ENCODE peak calls at places on chromosomes 3 and 15, in eight cellular contexts. C is nephron progenitor cell, Z is hypothalamus, R is ACHN, V is NCI-H1105 treated with DMSO at 0.1 percent for 48 hours, G is LHCN-M2, U is HepG2, K is MM.1S. M is an unnamed sample.

GRCh38 chr3:183161552-183162345 is 785 bp downstream of the LAMP3 start:
- DNase-seq in C (peak; percentile 59), Z (no peak), R (no peak), V (no peak), G (no peak), U (no peak), K (peak; percentile 71), M (no peak)

GRCh38 chr3:171453175-171453868 is 6.9 kb downstream of the TNIK start:
- DNase-seq in C (peak; percentile 62), Z (peak; percentile 23), R (no peak), V (no peak), G (no peak), U (no peak), K (no peak), M (no peak)

GRCh38 chr15:70166506-70167087 is 68.9 kb upstream of the TLE3 start:
- DNase-seq in C (no peak), Z (no peak), R (no peak), V (no peak), G (no peak), U (no peak), K (no peak), M (no peak)

GRCh38 chr3:156471431-156471830 is 83.5 kb downstream of the SSR3 start:
- DNase-seq in C (no peak), Z (no peak), R (no peak), V (peak; percentile 42), G (no peak), U (no peak), K (no peak), M (no peak)

GRCh38 chr3:156350786-156351185 is 204.1 kb downstream of the SSR3 start:
- DNase-seq in C (no peak), Z (no peak), R (no peak), V (no peak), G (no peak), U (no peak), K (no peak), M (no peak)

GRCh38 chr3:80677796-80678195 is 910.0 kb upstream of the ROBO1 start:
- DNase-seq in C (no peak), Z (no peak), R (no peak), V (no peak), G (no peak), U (no peak), K (no peak), M (no peak)

GRCh38 chr3:152910211-152910610 is 75.3 kb downstream of the P2RY1 start:
- DNase-seq in C (no peak), Z (no peak), R (no peak), V (no peak), G (peak; percentile 9), U (peak; percentile 4), K (no peak), M (no peak)

GRCh38 chr3:31410411-31410810 is 122.3 kb upstream of the STT3B start:
- DNase-seq in C (no peak), Z (no peak), R (no peak), V (no peak), G (no peak), U (no peak), K (no peak), M (no peak)

GRCh38 chr3:63673111-63673510 is 20.6 kb downstream of the SNTN start:
- DNase-seq in C (no peak), Z (no peak), R (no peak), V (no peak), G (no peak), U (no peak), K (no peak), M (no peak)

GRCh38 chr15:87942316-87942715 is 314.2 kb downstream of the NTRK3 start:
- DNase-seq in C (no peak), Z (no peak), R (no peak), V (no peak), G (no peak), U (no peak), K (no peak), M (no peak)

GRCh38 chr3:124221286-124221821 is 229.4 kb upstream of the ROPN1 start:
- DNase-seq in C (no peak), Z (no peak), R (no peak), V (no peak), G (peak; percentile 1), U (no peak), K (no peak), M (no peak)

GRCh38 chr3:6915898-6916297 is 55.0 kb downstream of the GRM7 start:
- DNase-seq in C (no peak), Z (no peak), R (no peak), V (no peak), G (no peak), U (no peak), K (no peak), M (no peak)

GRCh38 chr15:70291696-70292510 is 194.2 kb upstream of the TLE3 start:
- DNase-seq in C (no peak), Z (no peak), R (no peak), V (no peak), G (no peak), U (no peak), K (no peak), M (no peak)

GRCh38 chr3:38577089-38578080 is 72.1 kb downstream of the SCN5A start:
- DNase-seq in C (no peak), Z (no peak), R (no peak), V (no peak), G (no peak), U (no peak), K (no peak), M (no peak)

GRCh38 chr15:91861223-91861622 is 7.7 kb downstream of the SLCO3A1 start:
- DNase-seq in C (no peak), Z (no peak), R (no peak), V (no peak), G (no peak), U (no peak), K (no peak), M (no peak)

GRCh38 chr3:64244011-64244942 is 19.0 kb upstream of the PRICKLE2 start:
- DNase-seq in C (no peak), Z (no peak), R (peak; percentile 63), V (no peak), G (peak; percentile 68), U (peak; percentile 24), K (peak; percentile 21), M (no peak)

GRCh38 chr3:131602011-131602779 is 99.4 kb upstream of the MRPL3 start:
- DNase-seq in C (peak; percentile 12), Z (no peak), R (no peak), V (peak; percentile 13), G (peak; percentile 19), U (no peak), K (no peak), M (no peak)

GRCh38 chr3:180320631-180321030 is 281.3 kb upstream of the TTC14 start:
- DNase-seq in C (no peak), Z (no peak), R (no peak), V (no peak), G (peak; percentile 33), U (no peak), K (no peak), M (no peak)

GRCh38 chr3:129366312-129366831 is 62.1 kb downstream of the EFCAB12 start:
- DNase-seq in C (no peak), Z (no peak), R (no peak), V (no peak), G (no peak), U (no peak), K (no peak), M (no peak)

GRCh38 chr15:34436956-34437442 is 609 bp downstream of the GOLGA8A start:
- DNase-seq in C (peak; percentile 67), Z (peak; percentile 3), R (peak; percentile 29), V (no peak), G (peak; percentile 36), U (peak; percentile 3), K (peak; percentile 65), M (no peak)

GRCh38 chr3:46907960-46908293 is 30.4 kb downstream of the PTH1R start:
- DNase-seq in C (no peak), Z (no peak), R (no peak), V (no peak), G (peak; percentile 35), U (no peak), K (no peak), M (no peak)

GRCh38 chr15:68432665-68433064 is 702 bp upstream of the ITGA11 start:
- DNase-seq in C (no peak), Z (no peak), R (no peak), V (no peak), G (no peak), U (no peak), K (no peak), M (peak; percentile 20)

GRCh38 chr15:96165775-96166174 is 164.7 kb upstream of the NR2F2 start:
- DNase-seq in C (no peak), Z (no peak), R (no peak), V (no peak), G (no peak), U (no peak), K (no peak), M (no peak)

GRCh38 chr15:90483640-90484039 is 46.1 kb upstream of the CRTC3 start:
- DNase-seq in C (no peak), Z (no peak), R (no peak), V (no peak), G (no peak), U (no peak), K (no peak), M (no peak)

GRCh38 chr3:72255736-72256559 is 471.0 kb upstream of the PROK2 start:
- DNase-seq in C (no peak), Z (peak; percentile 54), R (no peak), V (peak; percentile 86), G (peak; percentile 55), U (no peak), K (peak; percentile 89), M (no peak)

GRCh38 chr3:189977174-189977573 is 143.5 kb downstream of the P3H2 start:
- DNase-seq in C (no peak), Z (no peak), R (no peak), V (no peak), G (no peak), U (no peak), K (no peak), M (no peak)

GRCh38 chr3:157075693-157076420 is 84.1 kb downstream of the CCNL1 start:
- DNase-seq in C (no peak), Z (peak; percentile 39), R (no peak), V (no peak), G (no peak), U (no peak), K (no peak), M (no peak)

GRCh38 chr3:108951802-108952474 is 1.7 kb downstream of the GUCA1C start:
- DNase-seq in C (no peak), Z (no peak), R (no peak), V (no peak), G (no peak), U (no peak), K (no peak), M (no peak)

GRCh38 chr3:40511031-40511718 is 5.3 kb downstream of the ZNF620 start:
- DNase-seq in C (no peak), Z (no peak), R (no peak), V (no peak), G (no peak), U (no peak), K (no peak), M (no peak)

GRCh38 chr3:119913021-119913420 is 131.1 kb downstream of the NR1I2 start:
- DNase-seq in C (no peak), Z (no peak), R (no peak), V (no peak), G (no peak), U (no peak), K (no peak), M (no peak)

GRCh38 chr3:140595295-140595694 is 82.6 kb upstream of the TRIM42 start:
- DNase-seq in C (no peak), Z (no peak), R (no peak), V (no peak), G (peak; percentile 85), U (no peak), K (no peak), M (no peak)

GRCh38 chr3:143502101-143502500 is 346.2 kb downstream of the SLC9A9 start:
- DNase-seq in C (no peak), Z (no peak), R (no peak), V (no peak), G (no peak), U (no peak), K (no peak), M (no peak)

GRCh38 chr15:66394912-66395311 is 8.2 kb downstream of the MAP2K1 start:
- DNase-seq in C (no peak), Z (no peak), R (no peak), V (no peak), G (no peak), U (no peak), K (no peak), M (no peak)

GRCh38 chr3:11187678-11188077 is 33.4 kb downstream of the HRH1 start:
- DNase-seq in C (no peak), Z (no peak), R (no peak), V (no peak), G (no peak), U (no peak), K (no peak), M (no peak)

M was measured in lung.